ENCODE peak calls at places on chromosomes 7 and 10, in four cellular contexts. L is HepG2, D is GM12878, J is K562. Y is an unnamed sample.

GRCh38 chr10:119022846-119023552 is 6.5 kb upstream of the NANOS1 start:
- DNase-seq in L (no peak), D (no peak), J (no peak), Y (no peak)

GRCh38 chr10:133048306-133048705 is 39.4 kb upstream of the ADGRA1 start:
- DNase-seq in L (no peak), D (no peak), J (no peak), Y (no peak)

GRCh38 chr7:135959655-135960363 is 17.4 kb downstream of the MTPN start:
- DNase-seq in L (no peak), D (no peak), J (no peak), Y (no peak)

GRCh38 chr7:47766151-47766550 is 182.1 kb downstream of the PKD1L1 start:
- DNase-seq in L (no peak), D (no peak), J (no peak), Y (no peak)

GRCh38 chr7:84231157-84231556 is 36.6 kb upstream of the SEMA3A start:
- DNase-seq in L (no peak), D (no peak), J (no peak), Y (no peak)

GRCh38 chr10:110206988-110207804 is at the start of gene MXI1:
- DNase-seq in L (peak), D (no peak), J (peak), Y (peak)

GRCh38 chr7:117495313-117495712 is 15.5 kb downstream of the CFTR start:
- DNase-seq in L (no peak), D (no peak), J (no peak), Y (no peak)

GRCh38 chr7:148914208-148914777 is 30.2 kb upstream of the EZH2 start:
- DNase-seq in L (no peak), D (no peak), J (no peak), Y (no peak)

GRCh38 chr10:32299354-32299980 is 47.5 kb downstream of the EPC1 start:
- DNase-seq in L (no peak), D (no peak), J (no peak), Y (no peak)

GRCh38 chr10:46224414-46224682 is 62.4 kb upstream of the ANTXRL start:
- DNase-seq in L (no peak), D (no peak), J (no peak), Y (no peak)

GRCh38 chr7:100022621-100023020 is 7.2 kb downstream of the ZKSCAN1 start:
- DNase-seq in L (peak), D (no peak), J (no peak), Y (no peak)

GRCh38 chr7:11373546-11374142 is 400.0 kb downstream of the PHF14 start:
- DNase-seq in L (peak), D (no peak), J (peak), Y (no peak)

GRCh38 chr7:2068693-2069471 is 163.9 kb downstream of the MAD1L1 start:
- DNase-seq in L (no peak), D (no peak), J (no peak), Y (no peak)

GRCh38 chr10:22978918-22979317 is 51.1 kb downstream of the ARMC3 start:
- DNase-seq in L (no peak), D (no peak), J (no peak), Y (no peak)

GRCh38 chr10:119206603-119207366 is 586 bp upstream of the GRK5 start:
- DNase-seq in L (no peak), D (no peak), J (peak), Y (peak)

GRCh38 chr10:110530131-110530831 is 32.6 kb downstream of the DUSP5 start:
- DNase-seq in L (peak), D (no peak), J (no peak), Y (peak)

GRCh38 chr7:39609084-39609461 is 14.3 kb upstream of the RALA start:
- DNase-seq in L (no peak), D (no peak), J (no peak), Y (no peak)

GRCh38 chr7:144812379-144813283 is 23.2 kb downstream of the TPK1 start:
- DNase-seq in L (no peak), D (no peak), J (no peak), Y (no peak)

GRCh38 chr10:80596391-80597257 is 58.9 kb downstream of the SH2D4B start:
- DNase-seq in L (peak), D (no peak), J (peak), Y (peak)

GRCh38 chr10:133213641-133214467 is 16.2 kb upstream of the UTF1 start:
- DNase-seq in L (no peak), D (no peak), J (no peak), Y (no peak)

GRCh38 chr10:14084875-14085274 is 245.8 kb downstream of the FRMD4A start:
- DNase-seq in L (no peak), D (no peak), J (no peak), Y (no peak)

GRCh38 chr10:132102071-132102716 is 36.4 kb downstream of the JAKMIP3 start:
- DNase-seq in L (no peak), D (no peak), J (no peak), Y (no peak)

GRCh38 chr10:125120046-125120710 is 40.2 kb downstream of the CTBP2 start:
- DNase-seq in L (no peak), D (no peak), J (no peak), Y (no peak)

GRCh38 chr10:131570716-131571307 is 259.3 kb upstream of the TCERG1L start:
- DNase-seq in L (no peak), D (no peak), J (no peak), Y (no peak)

GRCh38 chr7:39592586-39592985 is 26.4 kb downstream of the YAE1 start:
- DNase-seq in L (no peak), D (no peak), J (no peak), Y (no peak)

GRCh38 chr10:1374901-1375804 is 319.0 kb downstream of the WDR37 start:
- DNase-seq in L (no peak), D (no peak), J (no peak), Y (no peak)

GRCh38 chr10:110016037-110016436 is 8.3 kb downstream of the ADD3 start:
- DNase-seq in L (peak), D (no peak), J (no peak), Y (no peak)

GRCh38 chr10:68296833-68297232 is 35.0 kb upstream of the HNRNPH3 start:
- DNase-seq in L (no peak), D (no peak), J (no peak), Y (no peak)

GRCh38 chr10:75048669-75049098 is 62.8 kb upstream of the SAMD8 start:
- DNase-seq in L (no peak), D (no peak), J (no peak), Y (no peak)

GRCh38 chr10:119377905-119378736 is 164.4 kb downstream of the RGS10 start:
- DNase-seq in L (no peak), D (no peak), J (no peak), Y (no peak)

GRCh38 chr10:49572594-49573114 is 33.7 kb upstream of the ERCC6 start:
- DNase-seq in L (no peak), D (no peak), J (no peak), Y (no peak)

GRCh38 chr7:32890553-32891045 is 961 bp downstream of the KBTBD2 start:
- DNase-seq in L (peak), D (peak), J (no peak), Y (no peak)

GRCh38 chr7:151917791-151918311 is 38.4 kb upstream of the GALNTL5 start:
- DNase-seq in L (no peak), D (no peak), J (no peak), Y (no peak)

GRCh38 chr7:30531286-30531685 is 26.7 kb upstream of the GGCT start:
- DNase-seq in L (no peak), D (no peak), J (no peak), Y (no peak)

GRCh38 chr7:22332481-22332880 is 24.5 kb downstream of the RAPGEF5 start:
- DNase-seq in L (no peak), D (no peak), J (no peak), Y (no peak)

GRCh38 chr10:132700168-132701098 is 85.5 kb downstream of the NKX6-2 start:
- DNase-seq in L (no peak), D (no peak), J (no peak), Y (no peak)

GRCh38 chr10:124376411-124376810 is 42.3 kb downstream of the OAT start:
- DNase-seq in L (no peak), D (no peak), J (no peak), Y (peak)

GRCh38 chr10:103790580-103790979 is 64.8 kb downstream of the SH3PXD2A start:
- DNase-seq in L (no peak), D (no peak), J (no peak), Y (no peak)
- TF ChIP-seq CREM in L (no peak), D (no peak), J (no peak), Y (no peak)

DNA sequence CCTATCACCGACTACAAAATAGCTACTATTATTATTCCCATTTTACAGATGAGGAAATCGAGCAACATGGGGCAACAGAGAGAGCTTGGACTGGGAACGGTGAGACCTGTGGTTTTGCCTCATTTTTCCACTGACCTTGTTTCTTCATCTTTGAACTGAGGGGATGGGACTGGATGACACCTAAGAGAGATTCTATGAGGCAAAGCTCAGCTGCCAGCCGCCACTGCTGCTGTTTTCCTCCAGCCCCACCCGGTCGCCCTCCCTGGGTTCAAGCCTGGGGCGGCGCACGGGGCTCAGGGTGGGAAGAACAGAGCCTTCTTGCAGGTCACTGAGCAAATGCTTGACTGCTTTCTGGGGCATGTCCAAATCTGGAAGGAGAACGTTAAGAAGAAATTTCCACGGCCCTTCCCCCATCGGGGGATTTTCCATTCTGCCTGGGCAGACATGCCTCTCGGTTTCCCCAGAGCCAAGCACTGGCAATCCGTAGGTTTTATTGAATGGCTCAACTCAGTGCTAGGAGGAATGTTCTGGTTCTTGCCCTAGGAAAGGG is 12.3 kb downstream of the DDIT4 start:
- DNase-seq in L (peak), D (no peak), J (no peak), Y (no peak)
- TF ChIP-seq CREM in L (no peak), D (peak), J (no peak), Y (no peak)

DNA sequence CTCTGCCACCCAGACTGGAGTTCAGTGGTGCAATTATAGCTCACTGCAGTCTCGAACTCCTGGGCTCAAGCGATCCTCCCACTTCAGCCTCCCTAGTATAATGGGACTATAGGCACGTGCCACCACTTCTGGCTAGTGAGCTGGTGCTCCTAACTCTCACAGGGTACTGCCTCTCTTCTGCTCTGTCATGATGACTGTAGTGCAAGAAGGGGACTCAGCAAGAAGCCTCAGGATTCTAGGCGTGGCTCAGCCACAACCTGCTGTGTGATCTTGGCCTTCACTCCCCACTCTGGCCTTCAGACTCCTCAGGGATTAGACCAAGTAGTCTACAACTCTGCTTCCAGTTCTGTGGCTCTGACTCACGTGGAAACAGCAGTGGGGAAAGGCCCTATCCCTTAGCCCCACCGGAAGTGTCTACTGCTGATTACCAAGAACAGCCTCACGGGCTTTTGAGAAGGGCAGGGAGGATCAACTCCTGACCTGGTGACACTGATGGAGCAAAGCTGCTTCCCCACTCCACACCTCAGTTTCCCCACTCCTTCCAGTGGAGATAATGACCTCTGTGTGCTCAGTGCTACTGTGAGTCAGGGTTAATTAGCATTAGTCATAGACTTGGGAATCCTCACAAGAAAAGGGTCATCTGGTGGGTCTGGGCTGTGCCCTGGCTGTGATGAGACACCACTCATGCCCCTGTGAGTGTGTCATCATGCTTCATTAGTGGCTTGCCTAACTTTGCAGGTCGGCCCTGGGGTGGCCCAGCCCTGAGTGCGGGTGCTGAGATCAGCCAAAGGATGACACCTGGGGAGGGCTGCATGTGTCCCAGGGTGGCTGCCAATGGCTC is 41.1 kb downstream of the ZC3HC1 start:
- DNase-seq in L (peak), D (peak), J (peak), Y (no peak)
- TF ChIP-seq CREM in L (no peak), D (no peak), J (peak), Y (no peak)

DNA sequence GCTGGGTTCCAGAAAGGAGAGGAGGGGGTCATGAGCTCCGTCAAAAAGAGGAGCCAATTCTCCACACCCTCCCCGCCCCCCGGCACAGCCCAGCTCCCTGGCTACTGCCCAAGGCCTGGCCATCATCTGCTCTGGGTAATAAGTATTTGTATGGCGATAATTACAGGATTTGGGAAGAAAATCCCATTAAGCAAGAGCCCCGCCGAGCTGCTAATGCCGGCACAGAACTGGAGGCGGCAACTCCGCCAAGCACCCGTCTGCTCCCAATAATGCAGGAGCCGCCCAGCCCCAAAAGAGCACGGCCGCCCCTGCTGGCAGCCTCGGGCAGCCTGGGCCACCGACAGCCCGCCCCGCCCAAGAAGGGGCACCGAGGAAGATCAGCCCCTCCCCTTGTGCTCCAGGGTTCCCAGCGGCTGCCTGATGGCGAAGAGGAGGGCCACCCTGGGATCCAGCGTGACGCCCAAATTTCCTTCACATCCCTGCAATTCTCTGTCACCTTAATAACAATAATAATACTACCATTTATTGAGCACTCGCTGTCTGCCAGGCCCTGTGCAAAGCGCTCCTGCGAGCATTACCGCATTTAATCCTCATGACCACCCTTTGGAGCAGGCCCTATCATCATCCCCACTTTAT is 5.9 kb downstream of the SLIT1 start:
- DNase-seq in L (peak), D (no peak), J (peak), Y (peak)
- TF ChIP-seq CREM in L (no peak), D (no peak), J (no peak), Y (no peak)

GRCh38 chr7:69812756-69813155 is 214.5 kb downstream of the AUTS2 start:
- DNase-seq in L (no peak), D (no peak), J (no peak), Y (no peak)

GRCh38 chr7:69813637-69814240 is 215.5 kb downstream of the AUTS2 start:
- DNase-seq in L (no peak), D (no peak), J (no peak), Y (no peak)

GRCh38 chr7:69814421-69814962 is 216.2 kb downstream of the AUTS2 start:
- DNase-seq in L (no peak), D (no peak), J (no peak), Y (no peak)

GRCh38 chr7:69808401-69808800 is 210.1 kb downstream of the AUTS2 start:
- DNase-seq in L (no peak), D (no peak), J (no peak), Y (no peak)

GRCh38 chr7:69811682-69812344 is 213.5 kb downstream of the AUTS2 start:
- DNase-seq in L (no peak), D (no peak), J (no peak), Y (no peak)
- TF ChIP-seq CREM in L (no peak), D (no peak), J (no peak), Y (no peak)